ENCODE peak calls at places on chromosomes 12 and 14, in five cellular contexts. One of them, this sample, is unnamed.

GRCh38 chr12:111193511-111193910 is 175.4 kb downstream of the PHETA1 start:
- DNase-seq in HT-29: no peak
- DNase-seq in GM18507: no peak
- DNase-seq in GM23338: no peak
- DNase-seq in aorta: no peak
- DNase-seq in this sample: no peak

GRCh38 chr12:21478756-21479455 is 22.5 kb downstream of the RECQL start:
- DNase-seq in HT-29: no peak
- DNase-seq in GM18507: no peak
- DNase-seq in GM23338: no peak
- DNase-seq in aorta: no peak
- DNase-seq in this sample: no peak

GRCh38 chr12:16281157-16281556 is 3.7 kb upstream of the SLC15A5 start:
- DNase-seq in HT-29: no peak
- DNase-seq in GM18507: no peak
- DNase-seq in GM23338: no peak
- DNase-seq in aorta: no peak
- DNase-seq in this sample: no peak

GRCh38 chr12:48978741-48979601 is 849 bp downstream of the WNT1 start:
- DNase-seq in HT-29: no peak
- DNase-seq in GM18507: no peak
- DNase-seq in GM23338: no peak
- DNase-seq in aorta: peak; percentile 70
- DNase-seq in this sample: no peak

GRCh38 chr14:91330111-91330696 is 85.7 kb upstream of the GPR68 start:
- DNase-seq in HT-29: no peak
- DNase-seq in GM18507: no peak
- DNase-seq in GM23338: no peak
- DNase-seq in aorta: no peak
- DNase-seq in this sample: no peak

GRCh38 chr12:65532744-65533143 is 254.3 kb downstream of the MSRB3 start:
- DNase-seq in HT-29: peak; percentile 82
- DNase-seq in GM18507: no peak
- DNase-seq in GM23338: no peak
- DNase-seq in aorta: no peak
- DNase-seq in this sample: no peak

GRCh38 chr12:59708059-59708458 is 112.2 kb downstream of the SLC16A7 start:
- DNase-seq in HT-29: no peak
- DNase-seq in GM18507: no peak
- DNase-seq in GM23338: no peak
- DNase-seq in aorta: no peak
- DNase-seq in this sample: no peak

GRCh38 chr12:124609041-124609984 is 41.9 kb upstream of the NCOR2 start:
- DNase-seq in HT-29: peak; percentile 98
- DNase-seq in GM18507: peak; percentile 71
- DNase-seq in GM23338: peak; percentile 57
- DNase-seq in aorta: peak; percentile 85
- DNase-seq in this sample: peak; percentile 41